ENCODE peak calls at places on chromosomes 4 and X, in eight cellular contexts. One of them, this sample, is unnamed.

GRCh38 chr4:55078987-55079386 is 46.4 kb downstream of the KDR start:
- DNase-seq in activated CD4-positive, alpha-beta memory T cell treated with anti-CD3 and anti-CD28 coated beads for 36 hours: no peak
- DNase-seq in AG20443: peak; percentile 88
- DNase-seq in HuH-7.5: no peak
- DNase-seq in erythroblast: no peak
- DNase-seq in DMS53: no peak
- DNase-seq in skeletal muscle cell: peak; percentile 54
- DNase-seq in AG04449: no peak
- DNase-seq in this sample: no peak

GRCh38 chr4:1604706-1605205 is 79.4 kb downstream of the FAM53A start:
- DNase-seq in activated CD4-positive, alpha-beta memory T cell treated with anti-CD3 and anti-CD28 coated beads for 36 hours: peak; percentile 49
- DNase-seq in AG20443: no peak
- DNase-seq in HuH-7.5: no peak
- DNase-seq in erythroblast: no peak
- DNase-seq in DMS53: peak; percentile 88
- DNase-seq in skeletal muscle cell: no peak
- DNase-seq in AG04449: no peak
- DNase-seq in this sample: no peak

GRCh38 chr4:2753444-2753843 is 2.7 kb downstream of the TNIP2 start:
- DNase-seq in activated CD4-positive, alpha-beta memory T cell treated with anti-CD3 and anti-CD28 coated beads for 36 hours: no peak
- DNase-seq in AG20443: no peak
- DNase-seq in HuH-7.5: no peak
- DNase-seq in erythroblast: no peak
- DNase-seq in DMS53: peak; percentile 38
- DNase-seq in skeletal muscle cell: no peak
- DNase-seq in AG04449: no peak
- DNase-seq in this sample: no peak

GRCh38 chr4:17647176-17647806 is 32.9 kb downstream of the MED28 start:
- DNase-seq in activated CD4-positive, alpha-beta memory T cell treated with anti-CD3 and anti-CD28 coated beads for 36 hours: no peak
- DNase-seq in AG20443: no peak
- DNase-seq in HuH-7.5: no peak
- DNase-seq in erythroblast: no peak
- DNase-seq in DMS53: no peak
- DNase-seq in skeletal muscle cell: no peak
- DNase-seq in AG04449: no peak
- DNase-seq in this sample: no peak

GRCh38 chr4:89586864-89587263 is 250.1 kb downstream of the SNCA start:
- DNase-seq in activated CD4-positive, alpha-beta memory T cell treated with anti-CD3 and anti-CD28 coated beads for 36 hours: no peak
- DNase-seq in AG20443: peak; percentile 9
- DNase-seq in HuH-7.5: no peak
- DNase-seq in erythroblast: peak; percentile 3
- DNase-seq in DMS53: peak; percentile 38
- DNase-seq in skeletal muscle cell: no peak
- DNase-seq in AG04449: no peak
- DNase-seq in this sample: peak; percentile 20

GRCh38 chr4:11597506-11597905 is 168.8 kb upstream of the HS3ST1 start:
- DNase-seq in activated CD4-positive, alpha-beta memory T cell treated with anti-CD3 and anti-CD28 coated beads for 36 hours: no peak
- DNase-seq in AG20443: no peak
- DNase-seq in HuH-7.5: no peak
- DNase-seq in erythroblast: no peak
- DNase-seq in DMS53: peak; percentile 94
- DNase-seq in skeletal muscle cell: no peak
- DNase-seq in AG04449: no peak
- DNase-seq in this sample: no peak

GRCh38 chr4:8328866-8329559 is 59.5 kb downstream of the HTRA3 start:
- DNase-seq in activated CD4-positive, alpha-beta memory T cell treated with anti-CD3 and anti-CD28 coated beads for 36 hours: no peak
- DNase-seq in AG20443: no peak
- DNase-seq in HuH-7.5: no peak
- DNase-seq in erythroblast: no peak
- DNase-seq in DMS53: no peak
- DNase-seq in skeletal muscle cell: no peak
- DNase-seq in AG04449: no peak
- DNase-seq in this sample: no peak

GRCh38 chrX:33109858-33110257 is 101.5 kb downstream of the DMD start:
- DNase-seq in activated CD4-positive, alpha-beta memory T cell treated with anti-CD3 and anti-CD28 coated beads for 36 hours: no peak
- DNase-seq in AG20443: no peak
- DNase-seq in HuH-7.5: no peak
- DNase-seq in erythroblast: no peak
- DNase-seq in DMS53: no peak
- DNase-seq in skeletal muscle cell: no peak
- DNase-seq in AG04449: no peak
- DNase-seq in this sample: no peak

GRCh38 chr4:97759785-97760184 is 383.5 kb downstream of the STPG2 start:
- DNase-seq in activated CD4-positive, alpha-beta memory T cell treated with anti-CD3 and anti-CD28 coated beads for 36 hours: no peak
- DNase-seq in AG20443: no peak
- DNase-seq in HuH-7.5: no peak
- DNase-seq in erythroblast: no peak
- DNase-seq in DMS53: no peak
- DNase-seq in skeletal muscle cell: no peak
- DNase-seq in AG04449: no peak
- DNase-seq in this sample: no peak

GRCh38 chr4:57055873-57056272 is 54.3 kb downstream of the IGFBP7 start:
- DNase-seq in activated CD4-positive, alpha-beta memory T cell treated with anti-CD3 and anti-CD28 coated beads for 36 hours: no peak
- DNase-seq in AG20443: no peak
- DNase-seq in HuH-7.5: no peak
- DNase-seq in erythroblast: no peak
- DNase-seq in DMS53: no peak
- DNase-seq in skeletal muscle cell: no peak
- DNase-seq in AG04449: no peak
- DNase-seq in this sample: no peak

GRCh38 chr4:2697995-2698414 is 58.1 kb downstream of the TNIP2 start:
- DNase-seq in activated CD4-positive, alpha-beta memory T cell treated with anti-CD3 and anti-CD28 coated beads for 36 hours: no peak
- DNase-seq in AG20443: no peak
- DNase-seq in HuH-7.5: peak; percentile 30
- DNase-seq in erythroblast: no peak
- DNase-seq in DMS53: no peak
- DNase-seq in skeletal muscle cell: no peak
- DNase-seq in AG04449: no peak
- DNase-seq in this sample: no peak

GRCh38 chr4:110195561-110196205 is 2.7 kb downstream of the ELOVL6 start:
- DNase-seq in activated CD4-positive, alpha-beta memory T cell treated with anti-CD3 and anti-CD28 coated beads for 36 hours: no peak
- DNase-seq in AG20443: peak; percentile 10
- DNase-seq in HuH-7.5: peak; percentile 29
- DNase-seq in erythroblast: no peak
- DNase-seq in DMS53: peak; percentile 39
- DNase-seq in skeletal muscle cell: no peak
- DNase-seq in AG04449: no peak
- DNase-seq in this sample: no peak